ENCODE peak calls at places on chromosomes 7 and 10, in ten cellular contexts. J, O, A, C, Z, S, N, L, V and F are unnamed samples.

GRCh38 chr7:142916508-142916907 is 17.0 kb downstream of the TRPV5 start:
- DNase-seq in O (no peak), V (no peak), L (no peak), Z (no peak), S (no peak), J (no peak), C (no peak), A (no peak), N (peak), F (no peak)

GRCh38 chr10:73060738-73061635 is 35.7 kb downstream of the P4HA1 start:
- DNase-seq in C (no peak), J (no peak), S (peak), A (peak), L (peak), V (no peak), O (no peak), Z (no peak), N (peak), F (no peak)

GRCh38 chr10:131656446-131656845 is 244.4 kb upstream of the PPP2R2D start:
- DNase-seq in A (no peak), O (no peak), Z (no peak), C (no peak), N (no peak), V (peak), S (no peak), L (no peak), J (no peak), F (no peak)

GRCh38 chr7:20307901-20308300 is 22.8 kb upstream of the ITGB8 start:
- DNase-seq in O (no peak), A (no peak), Z (no peak), J (no peak), C (peak), N (peak), S (no peak), V (no peak), L (peak), F (no peak)

GRCh38 chr7:141280100-141280499 is 206.2 kb downstream of the TMEM178B start:
- DNase-seq in J (no peak), Z (no peak), O (no peak), C (no peak), A (no peak), V (no peak), N (peak), L (no peak), S (no peak), F (no peak)

GRCh38 chr10:126459878-126460481 is 71.7 kb upstream of the ADAM12 start:
- DNase-seq in S (no peak), C (no peak), V (no peak), L (no peak), A (no peak), O (peak), J (no peak), Z (no peak), N (no peak), F (no peak)

GRCh38 chr7:96694082-96694481 is 15.6 kb downstream of the SEM1 start:
- DNase-seq in J (no peak), C (no peak), L (no peak), N (no peak), A (no peak), S (no peak), O (no peak), V (no peak), Z (no peak), F (no peak)

GRCh38 chr7:70072220-70072619 is 473.9 kb downstream of the AUTS2 start:
- DNase-seq in J (no peak), L (no peak), A (no peak), Z (no peak), N (peak), O (no peak), V (no peak), C (no peak), S (no peak), F (no peak)

GRCh38 chr10:86303626-86304025 is 63.0 kb downstream of the GRID1 start:
- DNase-seq in L (no peak), O (no peak), A (no peak), V (peak), C (no peak), S (no peak), Z (no peak), J (no peak), N (no peak), F (no peak)

GRCh38 chr7:36312064-36312914 is 77.4 kb upstream of the ANLN start:
- DNase-seq in J (no peak), A (peak), O (no peak), Z (no peak), S (peak), N (no peak), L (peak), V (no peak), C (no peak), F (no peak)

GRCh38 chr10:106711313-106711906 is 453.1 kb downstream of the SORCS1 start:
- DNase-seq in O (no peak), C (no peak), N (peak), J (no peak), S (no peak), L (peak), A (peak), V (peak), Z (no peak), F (peak)

GRCh38 chr7:41006591-41006990 is 696.3 kb downstream of the INHBA start:
- DNase-seq in N (no peak), C (no peak), J (no peak), A (no peak), Z (no peak), V (no peak), O (peak), L (no peak), S (no peak), F (no peak)

GRCh38 chr7:44196450-44196872 is 4.3 kb upstream of the YKT6 start:
- DNase-seq in N (peak), Z (no peak), S (no peak), A (peak), C (no peak), L (peak), J (no peak), O (no peak), V (peak), F (no peak)

GRCh38 chr10:26807532-26807931 is 53.2 kb downstream of the ABI1 start:
- DNase-seq in J (no peak), A (no peak), N (no peak), S (no peak), Z (no peak), L (no peak), O (no peak), C (no peak), V (no peak), F (no peak)

GRCh38 chr7:117134885-117135552 is 181.7 kb downstream of the ST7 start:
- DNase-seq in V (no peak), A (no peak), N (no peak), J (no peak), C (no peak), L (no peak), O (no peak), S (no peak), Z (no peak), F (no peak)

GRCh38 chr10:111277685-111278084 is 200.9 kb downstream of the ADRA2A start:
- DNase-seq in O (no peak), A (no peak), C (no peak), S (no peak), J (no peak), V (no peak), L (no peak), Z (no peak), N (no peak), F (no peak)

GRCh38 chr10:79948976-79949722 is at the start of gene SFTPD:
- DNase-seq in C (no peak), O (no peak), L (peak), A (no peak), N (no peak), Z (no peak), V (no peak), J (no peak), S (no peak), F (no peak)

GRCh38 chr7:15753834-15754600 is 67.5 kb upstream of the MEOX2 start:
- DNase-seq in V (no peak), Z (no peak), O (no peak), N (no peak), L (no peak), J (no peak), A (no peak), C (no peak), S (no peak), F (no peak)

GRCh38 chr10:9342865-9343450 is 1288.5 kb downstream of the GATA3 start:
- DNase-seq in N (peak), J (no peak), S (no peak), L (peak), V (no peak), Z (no peak), C (no peak), O (no peak), A (peak), F (no peak)

GRCh38 chr10:34327184-34327583 is 487.9 kb downstream of the PARD3 start:
- DNase-seq in O (no peak), J (no peak), N (no peak), L (no peak), Z (no peak), A (no peak), C (no peak), S (no peak), V (no peak), F (no peak)

GRCh38 chr7:79723833-79724608 is 270.6 kb upstream of the MAGI2 start:
- DNase-seq in C (no peak), L (no peak), J (no peak), Z (no peak), N (no peak), S (no peak), V (no peak), A (no peak), O (no peak), F (no peak)

GRCh38 chr10:4477664-4478063 is 348.3 kb upstream of the AKR1E2 start:
- DNase-seq in V (no peak), L (no peak), S (no peak), C (no peak), O (no peak), J (no peak), N (no peak), Z (no peak), A (no peak), F (no peak)

GRCh38 chr10:79159785-79160184 is 91.0 kb downstream of the ZMIZ1 start:
- DNase-seq in A (no peak), J (no peak), S (no peak), C (no peak), Z (peak), L (no peak), N (no peak), V (peak), O (no peak), F (peak)